ENCODE peak calls at places on chromosomes 2 and 18, in five cellular contexts. H is activated CD4-positive, CD25-positive, alpha-beta regulatory T cell treated with anti-CD3 and anti-CD28 coated beads, Interleukin-2, amount 50 U/mL, for 16 hours; Q is T-helper 2 cell; P is coronary artery; D is PC-3. Z is an unnamed sample.

GRCh38 chr18:24924066-24924716 is 427.8 kb downstream of the ZNF521 start:
- DNase-seq in H (no peak), Q (no peak), D (no peak), P (no peak), Z (no peak)

GRCh38 chr2:238381341-238382130 is 45.2 kb upstream of the ASB1 start:
- DNase-seq in P (no peak), Q (no peak), D (no peak), H (no peak), Z (no peak)

GRCh38 chr2:69796199-69796598 is 33.3 kb upstream of the GMCL1 start:
- DNase-seq in P (no peak), Q (no peak), H (no peak), D (peak), Z (no peak)

GRCh38 chr2:16051046-16051489 is 110.7 kb downstream of the MYCN start:
- DNase-seq in Q (no peak), D (no peak), P (no peak), H (no peak), Z (no peak)

GRCh38 chr2:112622528-112622849 is 23.2 kb upstream of the SLC20A1 start:
- DNase-seq in D (peak), Q (no peak), P (no peak), H (no peak), Z (no peak)

GRCh38 chr2:120729410-120730052 is 6.1 kb upstream of the GLI2 start:
- DNase-seq in Q (no peak), H (no peak), P (peak), D (peak), Z (no peak)

GRCh38 chr2:179233626-179234430 is 30.8 kb downstream of the SESTD1 start:
- DNase-seq in Q (no peak), D (peak), H (no peak), P (no peak), Z (no peak)

GRCh38 chr18:55950379-55951166 is 362.6 kb upstream of the TCF4 start:
- DNase-seq in H (no peak), P (no peak), D (no peak), Q (no peak), Z (no peak)

GRCh38 chr18:39799010-39799409 is 2156.0 kb upstream of the PIK3C3 start:
- DNase-seq in H (no peak), Q (no peak), P (no peak), D (peak), Z (no peak)

GRCh38 chr2:240507060-240507777 is 50.6 kb downstream of the ANKMY1 start:
- DNase-seq in P (peak), D (no peak), H (no peak), Q (no peak), Z (peak)

GRCh38 chr2:3805120-3805519 is 101.7 kb downstream of the DCDC2C start:
- DNase-seq in D (peak), H (no peak), Q (no peak), P (no peak), Z (no peak)

GRCh38 chr18:22241806-22242440 is 72.5 kb downstream of the GATA6 start:
- DNase-seq in H (no peak), Q (no peak), D (no peak), P (no peak), Z (no peak)

GRCh38 chr2:37776487-37776886 is 105.0 kb upstream of the CDC42EP3 start:
- DNase-seq in Q (no peak), H (no peak), P (peak), D (peak), Z (no peak)

GRCh38 chr2:84022810-84023431 is 436.2 kb downstream of the SUCLG1 start:
- DNase-seq in P (no peak), Q (no peak), H (no peak), D (peak), Z (no peak)

GRCh38 chr2:173282795-173283545 is 71.7 kb upstream of the CDCA7 start:
- DNase-seq in H (no peak), P (no peak), Q (no peak), D (no peak), Z (no peak)

GRCh38 chr18:63850010-63850409 is 37.5 kb upstream of the SERPINB2 start:
- DNase-seq in Q (no peak), D (peak), H (no peak), P (no peak), Z (no peak)

GRCh38 chr2:54048117-54048785 is 67.2 kb upstream of the ACYP2 start:
- DNase-seq in P (no peak), Q (no peak), H (no peak), D (no peak), Z (no peak)